ENCODE peak calls at places on chromosomes 13 and 19, in six cellular contexts. C, H, O, R, F and I are unnamed samples.

GRCh38 chr13:26707122-26708006 is 53.2 kb downstream of the GPR12 start:
- DNase-seq in H (peak; percentile 57), O (no peak), F (peak; percentile 34), R (peak; percentile 67), C (no peak), I (peak; percentile 64)

GRCh38 chr19:5988520-5989387 is 10.8 kb upstream of the RANBP3 start:
- DNase-seq in C (no peak), R (no peak), H (no peak), F (no peak), O (no peak), I (no peak)

GRCh38 chr19:50358483-50359431 is 6.7 kb downstream of the NAPSA start:
- DNase-seq in O (peak; percentile 70), F (peak; percentile 12), H (peak; percentile 48), C (peak; percentile 84), R (peak; percentile 36), I (peak; percentile 46)

GRCh38 chr13:100636004-100636403 is 38.6 kb downstream of the TMTC4 start:
- DNase-seq in H (no peak), R (no peak), F (no peak), C (no peak), O (no peak), I (no peak)

GRCh38 chr13:62524498-62524897 is 1108.8 kb upstream of the PCDH20 start:
- DNase-seq in C (no peak), R (no peak), F (no peak), H (no peak), O (no peak), I (no peak)

GRCh38 chr13:50645092-50645491 is 198.4 kb downstream of the DLEU7 start:
- DNase-seq in R (no peak), F (peak; percentile 82), C (no peak), O (no peak), H (peak; percentile 23), I (no peak)

GRCh38 chr13:75175575-75175974 is 306.4 kb downstream of the TBC1D4 start:
- DNase-seq in F (peak; percentile 52), C (no peak), R (no peak), H (no peak), O (no peak), I (no peak)

GRCh38 chr19:17794731-17795494 is at the start of gene B3GNT3:
- DNase-seq in O (peak; percentile 97), R (no peak), F (no peak), C (peak; percentile 85), H (no peak), I (no peak)

GRCh38 chr13:50357586-50358118 is 342.4 kb downstream of the KCNRG start:
- DNase-seq in R (no peak), H (peak; percentile 92), F (peak; percentile 96), C (no peak), O (no peak), I (peak; percentile 89)

GRCh38 chr13:46593403-46593802 is 40.4 kb downstream of the LRCH1 start:
- DNase-seq in R (peak; percentile 27), H (no peak), C (no peak), O (no peak), F (no peak), I (no peak)

GRCh38 chr13:51417716-51418115 is 35.1 kb downstream of the INTS6 start:
- DNase-seq in O (no peak), R (no peak), C (no peak), F (no peak), H (no peak), I (no peak)

GRCh38 chr13:79481685-79482052 is 714 bp downstream of the NDFIP2 start:
- DNase-seq in C (no peak), H (peak; percentile 9), O (no peak), R (no peak), F (peak; percentile 24), I (no peak)

GRCh38 chr13:69706807-69707206 is 400.8 kb upstream of the ATXN8OS start:
- DNase-seq in O (no peak), R (no peak), C (no peak), H (no peak), F (no peak), I (no peak)

GRCh38 chr13:93238711-93239110 is 12.1 kb downstream of the GPC6 start:
- DNase-seq in O (no peak), R (no peak), C (no peak), H (no peak), F (no peak), I (no peak)

GRCh38 chr13:114124921-114125320 is 7.5 kb downstream of the RASA3 start:
- DNase-seq in O (no peak), H (peak; percentile 92), R (peak; percentile 49), C (no peak), F (peak; percentile 88), I (peak; percentile 62)

GRCh38 chr19:16886305-16886880 is 2.4 kb upstream of the F2RL3 start:
- DNase-seq in F (peak; percentile 36), R (no peak), C (peak; percentile 87), H (peak; percentile 92), O (no peak), I (peak; percentile 80)

GRCh38 chr13:48291730-48292129 is 11.8 kb upstream of the RB1 start:
- DNase-seq in H (no peak), O (no peak), F (no peak), R (no peak), C (no peak), I (peak; percentile 24)

GRCh38 chr13:113802761-113803160 is 43.7 kb downstream of the TMEM255B start:
- DNase-seq in H (no peak), C (peak; percentile 62), R (no peak), F (no peak), O (peak; percentile 20), I (no peak)

GRCh38 chr13:19680751-19681150 is 47.3 kb downstream of the MPHOSPH8 start:
- DNase-seq in C (no peak), R (no peak), O (no peak), F (peak; percentile 35), H (no peak), I (no peak)

GRCh38 chr19:13234518-13234917 is 84.3 kb downstream of the IER2 start:
- DNase-seq in C (peak; percentile 77), R (peak; percentile 57), H (peak; percentile 27), O (peak; percentile 73), F (peak; percentile 9), I (peak; percentile 31)

GRCh38 chr13:114099191-114099590 is 33.2 kb downstream of the RASA3 start:
- DNase-seq in R (no peak), C (peak; percentile 60), H (peak; percentile 95), O (peak; percentile 59), F (peak; percentile 94), I (peak; percentile 92)

GRCh38 chr19:52095172-52096014 is at the start of gene ZNF841:
- DNase-seq in F (peak; percentile 93), H (peak; percentile 95), C (peak; percentile 97), R (peak; percentile 92), O (peak; percentile 93), I (peak; percentile 94)
- TF ChIP-seq CTCF in F (no peak), H (no peak), C (no peak), R (no peak), O (no peak), I (no peak)

GRCh38 chr19:54477650-54478049 is 4.6 kb upstream of the CDC42EP5 start:
- DNase-seq in C (no peak), H (no peak), O (no peak), F (no peak), R (no peak), I (no peak)
- TF ChIP-seq CTCF in C (no peak), H (peak; percentile 8), O (peak; percentile 56), F (no peak), R (no peak), I (no peak)

GRCh38 chr19:28502879-28503734 is 709.8 kb downstream of the UQCRFS1 start:
- DNase-seq in R (no peak), O (no peak), F (no peak), H (no peak), C (no peak), I (no peak)

GRCh38 chr19:28504139-28504538 is 708.8 kb downstream of the UQCRFS1 start:
- DNase-seq in O (no peak), R (no peak), C (no peak), F (peak; percentile 58), H (no peak), I (no peak)

GRCh38 chr19:28500982-28501633 is 711.8 kb downstream of the UQCRFS1 start:
- DNase-seq in C (no peak), H (no peak), O (no peak), F (no peak), R (peak; percentile 17), I (no peak)

GRCh38 chr19:28500319-28500718 is 712.6 kb downstream of the UQCRFS1 start:
- DNase-seq in F (no peak), R (no peak), O (no peak), H (no peak), C (no peak), I (no peak)

GRCh38 chr19:28501979-28502378 is 711.0 kb downstream of the UQCRFS1 start:
- DNase-seq in F (no peak), H (no peak), O (no peak), R (peak; percentile 74), C (no peak), I (no peak)
- TF ChIP-seq CTCF in F (no peak), H (no peak), O (no peak), R (no peak), C (no peak), I (no peak)

DNA sequence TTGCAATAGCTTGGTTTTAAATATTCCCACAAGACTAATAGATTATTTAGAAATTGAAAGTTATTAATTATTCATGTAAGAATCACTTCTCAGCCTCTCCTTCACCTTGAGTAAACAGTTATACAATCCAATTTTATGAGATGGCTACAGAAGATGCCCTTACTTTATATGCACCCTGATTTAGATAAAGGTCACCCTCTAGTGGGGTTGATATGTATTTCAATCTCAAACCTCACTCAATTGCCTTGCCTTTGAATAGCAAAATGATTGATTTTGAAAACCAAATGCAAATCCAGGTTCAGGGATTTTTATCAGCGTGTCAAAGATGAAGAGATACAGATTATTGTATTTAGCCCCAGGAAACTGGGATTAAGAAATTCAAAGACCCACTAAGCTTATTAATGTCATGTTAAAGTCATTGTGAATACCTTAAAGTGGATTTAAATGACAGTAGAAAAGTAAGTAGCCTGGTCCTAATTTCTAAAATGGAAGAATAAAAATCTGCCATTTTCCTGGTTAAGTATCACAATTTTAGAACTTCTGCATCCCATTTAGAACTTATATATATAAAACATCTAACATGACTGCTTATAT is 305.1 kb downstream of the ITGBL1 start:
- DNase-seq in R (no peak), C (no peak), O (no peak), H (peak; percentile 63), F (peak; percentile 42), I (peak; percentile 71)
- TF ChIP-seq CTCF in R (peak; percentile 71), C (peak; percentile 56), O (peak; percentile 34), H (peak; percentile 69), F (peak; percentile 60), I (peak; percentile 67)

DNA sequence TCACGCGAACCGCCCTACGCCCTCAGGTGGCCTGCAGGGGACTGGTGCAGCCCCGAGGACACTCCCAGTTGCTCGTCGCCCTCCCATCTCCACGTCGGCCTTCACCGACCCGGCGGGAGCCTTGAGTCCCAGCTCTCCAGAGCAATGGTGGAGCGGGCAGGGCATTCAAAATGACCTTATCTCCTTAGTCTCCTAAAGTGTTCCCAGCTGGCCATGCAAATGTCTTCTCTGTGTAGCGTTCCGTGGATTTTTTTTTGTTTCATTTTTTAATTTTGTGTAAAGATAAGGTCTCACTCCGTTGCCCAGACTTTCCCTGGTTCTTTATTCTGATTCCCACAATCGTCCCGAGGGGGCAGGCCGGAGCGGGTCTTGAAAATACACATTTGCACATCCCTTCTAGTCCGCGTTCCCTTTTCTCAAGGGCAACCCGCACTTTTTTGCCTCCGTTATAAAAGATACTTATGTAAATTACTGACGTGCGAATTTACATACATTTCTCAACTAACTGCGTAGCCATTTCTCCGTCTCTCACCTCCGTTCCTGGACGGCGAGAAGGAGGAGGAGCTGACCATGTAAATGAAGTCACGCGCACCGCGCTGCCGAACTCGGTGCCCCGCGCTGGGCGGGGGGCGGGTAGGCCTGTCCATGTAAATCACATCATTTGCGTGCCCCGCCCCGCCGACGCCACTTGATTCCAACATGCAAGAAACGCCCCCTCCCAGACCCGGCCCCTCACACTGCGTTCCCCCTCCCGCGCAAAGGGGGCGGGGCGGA is 581 bp upstream of the EGLN2 start:
- DNase-seq in O (peak; percentile 100), R (peak; percentile 100), F (peak; percentile 100), H (peak; percentile 99), C (peak; percentile 100), I (peak; percentile 99)
- TF ChIP-seq CTCF in O (peak; percentile 48), R (peak; percentile 41), F (peak; percentile 61), H (peak; percentile 53), C (peak; percentile 41), I (peak; percentile 64)